ENCODE peak calls at places on chromosomes 13 and 19, in five cellular contexts. S is IMR-90, R is upper lobe of left lung, L is cardiac muscle cell, B is breast epithelium. M is an unnamed sample.

GRCh38 chr13:28558567-28558966 is 63.6 kb upstream of the FLT1 start:
- DNase-seq in S (no peak), L (peak; percentile 21), R (no peak), B (no peak), M (no peak)

GRCh38 chr13:90444232-90444631 is 903.3 kb upstream of the MIR17HG start:
- DNase-seq in S (no peak), R (no peak), B (no peak), L (no peak), M (no peak)

GRCh38 chr13:41001695-41002094 is 17.4 kb downstream of the ELF1 start:
- DNase-seq in R (no peak), L (no peak), S (no peak), B (no peak), M (no peak)

GRCh38 chr19:28554321-28555091 is 658.4 kb downstream of the UQCRFS1 start:
- DNase-seq in S (no peak), L (no peak), R (no peak), B (no peak), M (no peak)

GRCh38 chr13:75896271-75896670 is 260.1 kb downstream of the LMO7 start:
- DNase-seq in B (no peak), S (peak; percentile 3), L (no peak), R (no peak), M (no peak)

GRCh38 chr13:48580185-48580803 is 47.4 kb upstream of the RCBTB2 start:
- DNase-seq in B (peak; percentile 63), R (peak; percentile 61), S (peak; percentile 56), L (peak; percentile 78), M (peak; percentile 70)

GRCh38 chr13:68588623-68589022 is 1358.5 kb upstream of the PCDH9 start:
- DNase-seq in S (no peak), L (no peak), R (no peak), B (no peak), M (no peak)

GRCh38 chr19:30374791-30375650 is 2.8 kb downstream of the ZNF536 start:
- DNase-seq in R (no peak), S (no peak), L (no peak), B (no peak), M (no peak)

GRCh38 chr13:98503175-98504028 is 73.5 kb downstream of the STK24 start:
- DNase-seq in R (no peak), L (no peak), S (peak; percentile 38), B (no peak), M (no peak)

GRCh38 chr19:8682472-8682871 is 16.1 kb downstream of the ACTL9 start:
- DNase-seq in L (no peak), B (no peak), R (no peak), S (no peak), M (no peak)

GRCh38 chr13:111328111-111328802 is 7.8 kb downstream of the TEX29 start:
- DNase-seq in R (no peak), L (no peak), B (no peak), S (no peak), M (no peak)

GRCh38 chr19:11191273-11191755 is 6.0 kb downstream of the KANK2 start:
- DNase-seq in R (peak; percentile 71), S (peak; percentile 63), L (peak; percentile 62), B (no peak), M (no peak)

GRCh38 chr19:48874309-48875135 is 2.3 kb downstream of the PPP1R15A start:
- DNase-seq in L (peak; percentile 54), S (peak; percentile 80), R (peak; percentile 60), B (no peak), M (no peak)

GRCh38 chr13:101552286-101552685 is 99.8 kb downstream of the ITGBL1 start:
- DNase-seq in L (no peak), R (no peak), B (no peak), S (no peak), M (no peak)

GRCh38 chr13:25686831-25687495 is 315.2 kb downstream of the ATP8A2 start:
- DNase-seq in L (no peak), B (no peak), S (no peak), R (no peak), M (no peak)

GRCh38 chr19:995051-995827 is 5.0 kb upstream of the GRIN3B start:
- DNase-seq in S (no peak), L (no peak), R (peak; percentile 70), B (no peak), M (no peak)

DNA sequence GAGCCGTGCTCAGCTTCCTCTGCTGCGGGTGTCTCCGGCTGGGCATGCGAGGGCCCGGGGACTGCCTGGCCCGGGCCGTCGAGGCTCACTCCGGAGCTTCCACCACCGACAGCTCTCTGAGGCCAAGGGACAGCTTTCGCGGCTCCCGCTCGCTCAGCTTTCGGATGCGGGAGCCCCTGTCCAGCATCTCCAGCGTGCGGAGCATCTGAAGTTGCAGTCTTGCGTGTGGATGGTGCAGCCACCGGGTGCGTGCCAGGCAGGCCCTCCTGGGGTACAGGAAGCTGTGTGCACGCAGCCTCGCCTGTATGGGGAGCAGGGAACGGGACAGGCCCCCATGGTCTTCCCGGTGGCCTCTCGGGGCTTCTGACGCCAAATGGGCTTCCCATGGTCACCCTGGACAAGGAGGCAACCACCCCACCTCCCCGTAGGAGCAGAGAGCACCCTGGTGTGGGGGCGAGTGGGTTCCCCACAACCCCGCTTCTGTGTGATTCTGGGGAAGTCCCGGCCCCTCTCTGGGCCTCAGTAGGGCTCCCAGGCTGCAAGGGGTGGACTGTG is 1.2 kb downstream of the S1PR4 start:
- DNase-seq in R (no peak), B (no peak), L (no peak), S (no peak), M (no peak)
- H3K4me1 ChIP-seq in R (peaks cover 35% of the 10 kb centered on the region), B (peaks cover 3% of the 10 kb centered on the region), L (no peaks in the 10 kb centered on the region), S (peaks cover 11% of the 10 kb centered on the region), M (peaks cover 51% of the 10 kb centered on the region)

DNA sequence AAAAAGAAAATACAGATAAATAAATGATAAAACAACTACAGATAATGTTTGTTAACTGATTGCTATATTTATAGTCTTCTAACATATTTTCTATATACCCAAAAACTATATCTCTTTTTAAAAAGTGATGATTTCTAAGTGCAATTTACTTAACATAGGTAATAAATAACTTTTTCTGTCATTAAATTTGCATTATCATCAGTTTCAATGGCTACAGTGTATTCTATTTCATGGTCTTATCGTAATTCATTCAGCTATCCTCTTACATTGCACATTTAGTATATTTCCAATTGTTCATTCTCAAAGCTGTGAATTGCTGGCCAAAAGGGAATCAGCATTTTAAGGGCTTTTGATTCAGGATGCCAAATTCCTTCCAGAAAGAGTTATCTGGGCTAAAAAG is 3.6 kb downstream of the ZNF180 start:
- DNase-seq in R (no peak), B (no peak), S (no peak), L (no peak), M (no peak)
- H3K36me3 ChIP-seq in R (peaks cover 59% of the 10 kb centered on the region), B (peaks cover 53% of the 10 kb centered on the region), S (peaks cover 49% of the 10 kb centered on the region), L (peaks cover 7% of the 10 kb centered on the region), M (peaks cover 39% of the 10 kb centered on the region)

DNA sequence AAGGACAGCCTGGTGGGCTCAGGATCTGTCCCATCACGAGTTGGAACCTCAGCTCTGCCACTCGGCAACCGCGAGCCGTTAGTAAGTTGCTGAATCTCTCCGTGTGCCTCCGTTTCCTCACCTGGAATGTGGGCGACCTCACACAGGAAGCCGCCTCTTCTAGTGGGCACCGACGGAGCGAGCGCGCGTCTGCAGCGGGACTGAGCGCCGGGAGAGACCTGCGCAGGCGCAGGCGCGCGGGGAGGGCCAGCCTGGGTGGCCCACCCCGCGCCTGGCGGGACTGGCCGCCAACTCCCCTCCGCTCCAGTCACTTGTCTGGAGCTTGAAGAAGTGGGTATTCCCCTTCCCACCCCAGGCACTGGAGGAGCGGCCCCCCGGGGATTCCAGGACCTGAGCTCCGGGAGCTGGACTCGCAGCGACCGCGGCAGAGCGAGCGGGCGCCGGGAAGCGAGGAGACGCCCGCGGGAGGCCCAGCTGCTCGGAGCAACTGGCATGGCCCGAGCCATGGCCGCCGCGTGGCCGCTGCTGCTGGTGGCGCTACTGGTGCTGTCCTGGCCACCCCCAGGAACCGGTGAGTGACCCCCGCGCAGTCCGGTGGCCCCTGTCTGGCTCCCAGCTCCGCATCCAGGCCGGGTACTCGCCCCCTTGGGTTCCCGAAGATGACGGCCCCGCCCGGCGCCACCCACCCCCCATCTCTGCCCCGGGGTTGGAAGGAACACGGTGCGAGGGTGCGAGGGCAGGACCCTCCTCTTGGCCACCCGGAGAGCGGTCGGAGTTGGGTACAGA is at the start of gene PVR:
- DNase-seq in B (peak; percentile 54), R (peak; percentile 86), S (peak; percentile 77), L (peak; percentile 74), M (no peak)
- H3K4me1 ChIP-seq in B (no peaks in the 10 kb centered on the region), R (peaks cover 30% of the 10 kb centered on the region), S (peaks cover 14% of the 10 kb centered on the region), L (no peaks in the 10 kb centered on the region), M (no peaks in the 10 kb centered on the region)

GRCh38 chr19:47730521-47730889 is 14.8 kb upstream of the NOP53 start:
- DNase-seq in L (no peak), R (no peak), S (no peak), B (no peak), M (no peak)
- H3K36me3 ChIP-seq in L (no peaks in the 10 kb centered on the region), R (peaks cover 77% of the 10 kb centered on the region), S (peaks cover 76% of the 10 kb centered on the region), B (no peaks in the 10 kb centered on the region), M (no peaks in the 10 kb centered on the region)

GRCh38 chr19:18867199-18867598 is 28.8 kb downstream of the CERS1 start:
- DNase-seq in B (no peak), R (no peak), L (no peak), S (no peak), M (no peak)

GRCh38 chr19:18865106-18865972 is 30.6 kb downstream of the CERS1 start:
- DNase-seq in B (no peak), R (no peak), S (no peak), L (no peak), M (no peak)

GRCh38 chr19:18865973-18866799 is 29.8 kb downstream of the CERS1 start:
- DNase-seq in B (no peak), S (peak; percentile 36), L (peak; percentile 68), R (peak; percentile 62), M (peak; percentile 59)

GRCh38 chr19:18867751-18868150 is 28.2 kb downstream of the CERS1 start:
- DNase-seq in S (no peak), B (no peak), L (no peak), R (no peak), M (no peak)

DNA sequence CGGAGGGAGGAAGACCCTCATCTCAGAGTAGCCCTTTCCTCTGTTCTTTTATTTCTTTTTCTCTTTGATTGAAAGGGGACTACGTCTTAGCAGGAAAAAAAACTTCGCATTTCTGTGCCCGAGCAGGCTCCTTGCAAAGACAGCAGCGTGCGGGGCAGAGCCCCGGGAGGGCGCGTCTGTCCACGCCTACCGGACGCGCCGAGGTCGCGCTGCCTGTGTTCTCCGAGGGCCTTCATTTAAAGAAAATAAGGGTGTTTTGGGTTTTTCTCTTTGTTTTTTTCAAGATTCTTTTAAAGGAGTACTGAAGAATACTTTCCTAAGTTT is 29.2 kb downstream of the CERS1 start:
- DNase-seq in R (no peak), B (no peak), S (no peak), L (no peak), M (no peak)
- H3K4me1 ChIP-seq in R (peaks cover 37% of the 10 kb centered on the region), B (no peaks in the 10 kb centered on the region), S (no peaks in the 10 kb centered on the region), L (peaks cover 5% of the 10 kb centered on the region), M (no peaks in the 10 kb centered on the region)

DNA sequence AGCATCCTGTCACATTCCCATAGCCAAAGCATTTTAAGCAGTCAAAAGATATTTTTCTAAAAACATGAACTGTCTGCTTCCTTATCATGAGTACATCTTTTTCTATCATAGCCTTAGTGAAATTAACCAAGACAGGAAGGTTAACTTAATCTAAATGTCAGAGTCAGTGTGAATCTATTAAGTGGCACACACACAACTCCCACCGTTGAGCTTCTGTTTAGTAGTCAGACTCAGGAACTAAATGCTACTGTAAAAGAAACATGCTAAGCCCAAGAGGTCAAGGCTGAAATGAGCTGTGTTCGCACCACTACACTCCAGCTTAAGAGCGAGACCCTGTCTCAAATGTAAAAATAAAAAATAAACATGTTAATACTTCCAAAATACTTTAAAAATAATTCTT is 7.7 kb upstream of the POU4F1 start:
- DNase-seq in L (no peak), S (no peak), R (no peak), B (no peak), M (no peak)
- H3K36me3 ChIP-seq in L (peaks cover under 1% of the 10 kb centered on the region), S (peaks cover 1% of the 10 kb centered on the region), R (peaks cover 10% of the 10 kb centered on the region), B (no peaks in the 10 kb centered on the region), M (no peaks in the 10 kb centered on the region)